ENCODE peak calls at places on chromosomes 5 and 9, in nine cellular contexts. J is activated CD8-positive, alpha-beta memory T cell treated with anti-CD3 and anti-CD28 coated beads, Interleukin-2, amount 10 ng/mL, durations not matched to agents 7 days and 5 days; Q is posterior cingulate gyrus; M is fibroblast of lung; E is GM23248; K is mucosa of descending colon; U is HT1080; R is Caki2; B is neural crest cell. T is an unnamed sample.

GRCh38 chr9:121949364-121949763 is 143.7 kb downstream of the TTLL11 start:
- DNase-seq in M (peak), J (no peak), K (no peak), Q (no peak), B (no peak), U (no peak), R (no peak), E (peak), T (no peak)

GRCh38 chr5:124981901-124982300 is 235.5 kb upstream of the ZNF608 start:
- DNase-seq in E (no peak), M (no peak), B (no peak), J (no peak), K (no peak), U (no peak), R (peak), Q (no peak), T (peak)

GRCh38 chr9:94821098-94821930 is 94.8 kb downstream of the AOPEP start:
- DNase-seq in B (no peak), J (no peak), R (no peak), K (no peak), M (no peak), Q (no peak), U (no peak), E (no peak), T (no peak)

GRCh38 chr5:9165567-9165966 is 380.3 kb downstream of the SEMA5A start:
- DNase-seq in Q (no peak), K (no peak), E (no peak), M (peak), B (no peak), U (no peak), J (no peak), R (no peak), T (no peak)

GRCh38 chr5:170491479-170491878 is 12.3 kb upstream of the KCNIP1 start:
- DNase-seq in Q (no peak), K (no peak), E (peak), M (peak), J (no peak), B (no peak), U (peak), R (peak), T (peak)

GRCh38 chr5:137320056-137321045 is 178.8 kb downstream of the SPOCK1 start:
- DNase-seq in K (no peak), R (peak), M (peak), Q (no peak), U (peak), J (no peak), B (peak), E (peak), T (peak)

GRCh38 chr9:6896562-6896961 is 138.8 kb downstream of the KDM4C start:
- DNase-seq in J (no peak), Q (no peak), K (no peak), U (peak), B (no peak), M (peak), E (peak), R (no peak), T (no peak)

GRCh38 chr9:137772281-137772873 is 105.2 kb upstream of the CACNA1B start:
- DNase-seq in Q (peak), E (peak), R (no peak), U (no peak), B (no peak), M (no peak), K (no peak), J (no peak), T (no peak)

GRCh38 chr5:33241826-33242225 is 198.9 kb upstream of the TARS1 start:
- DNase-seq in E (no peak), Q (no peak), R (no peak), M (no peak), K (no peak), U (no peak), B (no peak), J (no peak), T (no peak)

GRCh38 chr5:78610163-78610583 is 38.4 kb downstream of the LHFPL2 start:
- DNase-seq in J (peak), K (no peak), Q (no peak), E (peak), U (peak), B (no peak), R (no peak), M (peak), T (no peak)

T was measured in kidney glomerular epithelial cell.